ENCODE peak calls at places on chromosomes 4 and X, in six cellular contexts. C, B, M, V, P and F are unnamed samples.

GRCh38 chr4:17320046-17320445 is 191.8 kb downstream of the QDPR start:
- DNase-seq in P (no peak), B (no peak), C (no peak), M (no peak), V (no peak), F (no peak)

GRCh38 chr4:1490906-1491629 is 84.8 kb upstream of the NKX1-1 start:
- DNase-seq in P (no peak), B (no peak), V (no peak), C (peak), M (peak), F (no peak)

GRCh38 chrX:81121513-81122363 is 80.0 kb downstream of the HMGN5 start:
- DNase-seq in V (peak), P (peak), C (peak), B (peak), M (peak), F (peak)

GRCh38 chrX:41887691-41888090 is 35.7 kb downstream of the CASK start:
- DNase-seq in P (no peak), C (no peak), V (no peak), M (no peak), B (no peak), F (no peak)

GRCh38 chr4:180993179-180993841 is 1249.9 kb upstream of the TENM3 start:
- DNase-seq in V (no peak), C (no peak), B (no peak), P (no peak), M (no peak), F (no peak)

GRCh38 chrX:153829799-153830631 is at the start of gene PDZD4:
- DNase-seq in M (peak), B (peak), C (peak), V (no peak), P (peak), F (no peak)

GRCh38 chr4:84855774-84856173 is 110.7 kb downstream of the WDFY3 start:
- DNase-seq in P (no peak), C (no peak), V (no peak), M (no peak), B (no peak), F (peak)

GRCh38 chr4:4424499-4425115 is 37.7 kb downstream of the NSG1 start:
- DNase-seq in P (peak), V (no peak), C (no peak), B (no peak), M (no peak), F (no peak)

GRCh38 chr4:34138385-34138784 is 2105.9 kb downstream of the ARAP2 start:
- DNase-seq in V (no peak), M (no peak), C (no peak), B (no peak), P (no peak), F (no peak)

GRCh38 chrX:111322231-111322855 is 52.1 kb upstream of the CAPN6 start:
- DNase-seq in V (no peak), P (no peak), B (no peak), C (no peak), M (no peak), F (no peak)

GRCh38 chr4:184784628-184785257 is 41.0 kb downstream of the ACSL1 start:
- DNase-seq in P (no peak), B (no peak), C (no peak), M (peak), V (no peak), F (no peak)

GRCh38 chr4:48594185-48594584 is 104.1 kb downstream of the ZAR1 start:
- DNase-seq in C (no peak), P (no peak), B (no peak), M (no peak), V (no peak), F (no peak)

GRCh38 chrX:105375816-105376215 is 155.3 kb upstream of the TEX13A start:
- DNase-seq in M (no peak), P (no peak), B (no peak), C (no peak), V (no peak), F (no peak)

GRCh38 chr4:123547167-123547817 is 150.7 kb downstream of the SPRY1 start:
- DNase-seq in C (peak), P (peak), M (no peak), V (peak), B (no peak), F (peak)

GRCh38 chr4:159363376-159363775 is 260.5 kb downstream of the RAPGEF2 start:
- DNase-seq in C (no peak), B (no peak), V (no peak), P (no peak), M (no peak), F (no peak)

GRCh38 chr4:70080205-70080604 is 30.0 kb downstream of the HTN1 start:
- DNase-seq in C (no peak), B (no peak), P (no peak), V (no peak), M (no peak), F (no peak)

GRCh38 chr4:174454815-174455473 is 67.3 kb downstream of the HPGD start:
- DNase-seq in C (no peak), M (no peak), B (no peak), P (no peak), V (no peak), F (no peak)

GRCh38 chr4:187006189-187006618 is 282.5 kb upstream of the FAT1 start:
- DNase-seq in M (no peak), P (no peak), V (no peak), B (no peak), C (no peak), F (no peak)

GRCh38 chr4:100895572-100896197 is 377.9 kb upstream of the EMCN start:
- DNase-seq in V (no peak), P (no peak), B (no peak), C (no peak), M (no peak), F (no peak)

GRCh38 chrX:139483721-139484120 is 46.8 kb upstream of the F9 start:
- DNase-seq in P (no peak), C (no peak), B (no peak), V (no peak), M (no peak), F (no peak)

GRCh38 chr4:574346-575161 is 1.5 kb downstream of the TMEM271 start:
- DNase-seq in V (no peak), M (no peak), B (no peak), P (peak), C (peak), F (no peak)

GRCh38 chrX:30488092-30488491 is 89.5 kb downstream of the TASL start:
- DNase-seq in M (no peak), P (no peak), V (no peak), B (no peak), C (no peak), F (no peak)

GRCh38 chr4:56821394-56822263 is at the start of gene SPINK2:
- DNase-seq in V (peak), M (peak), P (peak), C (peak), B (no peak), F (no peak)

GRCh38 chr4:42411803-42412202 is 14.5 kb downstream of the SHISA3 start:
- DNase-seq in P (no peak), M (no peak), V (no peak), C (no peak), B (no peak), F (no peak)

GRCh38 chrX:7362111-7362510 is 214.2 kb upstream of the PUDP start:
- DNase-seq in V (no peak), M (no peak), B (no peak), C (no peak), P (no peak), F (no peak)

GRCh38 chr4:23327120-23327519 is 562.7 kb downstream of the PPARGC1A start:
- DNase-seq in B (no peak), V (no peak), C (no peak), P (no peak), M (no peak), F (no peak)

GRCh38 chr4:124931050-124931449 is 218.5 kb upstream of the ANKRD50 start:
- DNase-seq in C (no peak), B (no peak), M (no peak), V (no peak), P (no peak), F (no peak)

GRCh38 chr4:89800012-89800516 is 36.9 kb downstream of the SNCA start:
- DNase-seq in P (no peak), V (no peak), C (no peak), M (no peak), B (no peak), F (no peak)

GRCh38 chr4:36187723-36188333 is 56.5 kb downstream of the ARAP2 start:
- DNase-seq in M (no peak), C (no peak), B (no peak), P (no peak), V (no peak), F (no peak)

GRCh38 chr4:72895408-72895807 is 174.1 kb downstream of the COX18 start:
- DNase-seq in P (no peak), C (no peak), M (no peak), V (no peak), B (no peak), F (no peak)

GRCh38 chr4:121977251-121978168 is 25.6 kb upstream of the TRPC3 start:
- DNase-seq in P (no peak), V (no peak), M (no peak), B (no peak), C (no peak), F (no peak)

GRCh38 chr4:79492148-79492547 is 84.1 kb upstream of the GK2 start:
- DNase-seq in B (no peak), M (no peak), V (no peak), C (no peak), P (no peak), F (no peak)

GRCh38 chrX:49171752-49172279 is at the start of gene PLP2:
- DNase-seq in B (peak), V (peak), C (peak), M (peak), P (peak), F (peak)

GRCh38 chr4:5712931-5713330 is 1.9 kb downstream of the EVC start:
- DNase-seq in C (no peak), M (no peak), V (no peak), P (no peak), B (no peak), F (no peak)

DNA sequence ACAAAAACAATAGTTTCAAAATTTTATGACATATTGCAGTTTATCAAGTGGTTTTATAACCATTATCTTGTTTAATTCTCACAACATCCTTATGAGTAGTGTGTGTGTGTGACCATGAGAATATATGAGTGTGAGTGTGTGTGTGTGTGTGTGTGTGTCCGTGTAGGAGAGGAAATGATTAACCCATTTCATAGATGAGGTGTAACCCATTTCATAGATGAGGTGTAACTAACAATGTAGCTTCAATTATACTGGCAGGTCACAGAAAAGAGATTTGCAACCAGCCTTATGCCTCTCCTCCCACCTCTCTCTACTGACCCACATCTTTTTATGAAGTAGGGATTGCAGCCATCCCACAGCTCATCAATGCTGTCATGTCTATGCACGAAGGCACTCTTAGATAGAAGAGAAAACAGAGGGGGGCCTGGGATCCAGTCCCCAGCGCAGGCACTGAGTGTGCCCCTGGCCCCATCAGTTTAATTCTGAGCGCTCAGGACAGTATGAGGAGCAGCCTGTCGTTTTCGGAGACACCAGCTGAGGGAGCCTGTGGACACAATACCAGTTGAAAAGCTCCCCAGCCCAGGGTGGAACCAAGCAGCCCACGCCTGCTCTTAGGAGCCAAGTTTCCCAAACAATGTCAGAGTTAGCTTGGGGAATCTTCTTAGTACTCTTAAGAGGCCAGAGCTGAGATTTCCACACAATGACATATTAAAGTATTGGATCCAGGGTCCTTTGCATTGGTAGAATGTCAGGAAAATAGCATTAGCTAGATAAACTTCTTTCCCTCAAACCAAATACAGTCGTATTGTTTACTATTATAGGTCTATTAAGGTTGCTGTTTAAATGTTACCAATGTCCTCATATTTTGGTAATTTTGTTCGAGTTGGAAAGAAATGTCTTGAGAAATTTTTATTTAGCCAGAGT is 88.6 kb downstream of the PALLD start:
- DNase-seq in C (no peak), M (peak), V (peak), P (peak), B (peak), F (peak)
- TF ChIP-seq POLR2AphosphoS5 in C (no peak), M (no peak), V (no peak), P (no peak), B (peak), F (peak)

GRCh38 chr4:25863347-25863784 is 578 bp upstream of the SEL1L3 start:
- DNase-seq in B (no peak), C (peak), P (peak), M (peak), V (no peak), F (no peak)
- TF ChIP-seq CTCF in B (no peak), C (peak), P (peak), M (peak), V (no peak), F (no peak)

GRCh38 chr4:67546971-67547370 is 1.7 kb upstream of the CENPC start:
- DNase-seq in B (no peak), P (no peak), C (no peak), M (no peak), V (peak), F (no peak)

GRCh38 chr4:67549123-67549522 is 3.8 kb upstream of the CENPC start:
- DNase-seq in P (no peak), M (peak), V (peak), C (no peak), B (no peak), F (no peak)

GRCh38 chr4:67545996-67546356 is 673 bp upstream of the CENPC start:
- DNase-seq in M (peak), P (no peak), C (no peak), B (no peak), V (no peak), F (no peak)

GRCh38 chr4:67542076-67542475 is 3.2 kb downstream of the CENPC start:
- DNase-seq in C (no peak), B (no peak), V (no peak), M (no peak), P (no peak), F (no peak)

GRCh38 chr4:67545199-67545995 is at the start of gene CENPC:
- DNase-seq in V (peak), P (peak), M (peak), C (peak), B (peak), F (peak)
- TF ChIP-seq POLR2AphosphoS5 in V (peak), P (peak), M (peak), C (peak), B (peak), F (peak)

GRCh38 chr4:182642831-182643230 is 274.4 kb downstream of the DCTD start:
- DNase-seq in V (no peak), C (no peak), P (no peak), M (peak), B (no peak), F (no peak)
- TF ChIP-seq CTCF in V (peak), C (no peak), P (no peak), M (peak), B (no peak), F (no peak)

DNA sequence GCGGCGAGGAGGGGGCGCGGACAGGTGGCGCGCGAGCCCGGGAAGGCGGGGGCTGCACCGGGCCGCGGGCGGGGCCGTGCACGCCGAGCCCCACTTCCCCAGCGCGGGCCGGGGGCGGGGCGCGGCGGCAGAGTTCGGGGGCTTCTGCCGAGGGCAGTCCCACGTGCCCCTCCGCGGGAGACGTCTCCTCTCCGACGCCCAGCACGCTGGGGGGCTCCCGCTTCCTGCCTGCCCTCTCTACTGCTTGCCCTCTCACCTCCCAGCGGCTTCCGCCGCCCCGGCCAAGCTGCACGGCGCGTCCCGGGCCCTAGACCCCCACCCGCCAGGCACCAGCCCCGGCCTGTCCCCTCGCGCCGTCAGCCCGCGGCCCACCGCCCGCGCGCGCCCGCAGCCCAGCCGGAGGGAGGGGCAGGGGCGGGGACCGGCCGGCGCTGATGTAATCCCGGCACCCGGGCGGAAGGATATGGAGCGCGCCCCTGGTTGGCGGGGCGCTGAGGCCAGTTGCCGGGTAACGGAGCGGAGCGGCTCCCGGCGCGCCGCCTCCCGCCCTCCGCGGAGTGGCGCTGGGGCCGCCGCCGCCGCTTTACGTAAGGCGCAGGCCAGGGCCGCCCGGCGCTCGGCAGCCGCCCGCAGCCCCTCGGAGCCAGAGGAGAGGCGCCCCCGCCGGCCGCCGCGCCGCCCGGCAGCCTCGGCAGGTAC is at the start of gene KIAA0232:
- DNase-seq in B (peak), V (peak), P (peak), C (peak), M (peak), F (peak)
- TF ChIP-seq POLR2AphosphoS5 in B (peak), V (no peak), P (no peak), C (peak), M (peak), F (peak)

DNA sequence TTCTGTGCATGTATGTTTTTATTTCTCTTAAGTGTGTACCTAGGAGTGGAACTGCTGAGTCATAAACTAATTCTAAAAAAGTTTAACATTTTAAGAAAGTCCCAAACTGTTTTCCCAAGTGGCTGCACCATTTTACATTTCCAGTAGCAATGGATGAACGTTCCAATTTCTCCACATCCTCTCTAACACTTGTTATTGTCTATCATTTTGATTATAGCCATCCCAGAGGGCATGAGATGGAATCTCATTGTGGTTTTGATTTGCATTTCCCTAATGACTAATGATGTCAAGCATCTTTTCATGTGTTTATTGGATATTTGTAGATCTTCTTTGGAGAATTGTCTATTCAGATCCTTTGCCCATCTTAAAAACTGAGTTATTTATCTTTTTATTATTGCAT is 82.5 kb downstream of the PPEF1 start:
- DNase-seq in P (no peak), B (no peak), V (no peak), C (no peak), M (no peak), F (no peak)
- TF ChIP-seq CTCF in P (no peak), B (no peak), V (no peak), C (no peak), M (no peak), F (no peak)

GRCh38 chr4:156948738-156949137 is 22.9 kb downstream of the PDGFC start:
- DNase-seq in B (no peak), V (no peak), M (no peak), C (no peak), P (no peak), F (no peak)

GRCh38 chr4:156949373-156949814 is 22.2 kb downstream of the PDGFC start:
- DNase-seq in M (no peak), B (no peak), V (no peak), C (no peak), P (no peak), F (no peak)

GRCh38 chr4:156948133-156948532 is 23.5 kb downstream of the PDGFC start:
- DNase-seq in B (no peak), C (no peak), V (no peak), M (no peak), P (no peak), F (no peak)

GRCh38 chr4:156945532-156945931 is 26.1 kb downstream of the PDGFC start:
- DNase-seq in P (no peak), M (no peak), C (no peak), B (no peak), V (no peak), F (no peak)

GRCh38 chr4:156946508-156947197 is 24.9 kb downstream of the PDGFC start:
- DNase-seq in B (peak), M (no peak), C (no peak), P (no peak), V (no peak), F (no peak)
- TF ChIP-seq POLR2AphosphoS5 in B (peak), M (peak), C (no peak), P (no peak), V (no peak), F (no peak)

GRCh38 chrX:13180807-13181206 is 136.4 kb upstream of the FAM9C start:
- DNase-seq in C (no peak), V (no peak), M (no peak), B (no peak), P (no peak), F (no peak)

GRCh38 chrX:13177921-13178320 is 133.5 kb upstream of the FAM9C start:
- DNase-seq in B (no peak), V (no peak), M (no peak), C (no peak), P (no peak), F (no peak)

DNA sequence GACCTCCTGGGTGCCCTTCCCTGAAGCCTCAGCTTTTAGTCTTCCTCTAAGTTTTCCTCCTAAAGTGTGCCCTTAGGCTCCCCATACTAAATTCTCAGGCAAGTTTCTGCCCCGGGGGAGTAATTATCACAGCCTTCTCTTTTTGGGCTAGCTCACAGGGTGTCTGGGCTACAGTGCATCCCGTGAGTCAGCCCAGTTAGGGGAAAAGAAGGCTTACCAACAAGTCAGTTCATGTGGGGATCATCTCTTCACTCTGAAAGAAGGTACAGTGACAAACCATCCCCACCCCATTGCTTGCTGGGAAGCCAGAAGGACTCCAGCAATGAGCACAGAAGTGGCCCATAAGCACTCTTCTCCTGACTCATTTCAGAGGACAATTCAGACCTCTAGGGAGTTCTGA is 134.7 kb upstream of the FAM9C start:
- DNase-seq in M (no peak), B (no peak), P (no peak), V (no peak), C (no peak), F (no peak)
- TF ChIP-seq CTCF in M (no peak), B (no peak), P (no peak), V (no peak), C (no peak), F (no peak)

GRCh38 chr4:38856046-38856445 is 571 bp downstream of the TLR6 start:
- DNase-seq in P (no peak), C (no peak), V (no peak), M (no peak), B (no peak), F (no peak)
- TF ChIP-seq POLR2AphosphoS5 in P (no peak), C (no peak), V (no peak), M (no peak), B (no peak), F (no peak)

GRCh38 chr4:173403051-173403450 is 4.1 kb upstream of the SCRG1 start:
- DNase-seq in M (no peak), P (no peak), C (no peak), V (no peak), B (no peak), F (no peak)
- TF ChIP-seq CTCF in M (no peak), P (no peak), C (no peak), V (no peak), B (no peak), F (no peak)